ENCODE peak calls at places on chromosome 19, in four cellular contexts. V is COR-L47, C is B cell, P is NCI-H510A. L is an unnamed sample.

GRCh38 chr19:7924651-7925170 is 1.2 kb downstream of the CTXN1 start:
- DNase-seq in V (no peak), C (no peak), P (no peak), L (no peak)

GRCh38 chr19:33280351-33280921 is 21.9 kb downstream of the CEBPA start:
- DNase-seq in V (no peak), C (no peak), P (no peak), L (no peak)

GRCh38 chr19:51029718-51030117 is 3.3 kb upstream of the KLK11 start:
- DNase-seq in V (no peak), C (no peak), P (no peak), L (peak; percentile 77)

GRCh38 chr19:49889687-49890348 is 6.9 kb downstream of the IL4I1 start:
- DNase-seq in V (no peak), C (peak; percentile 90), P (no peak), L (peak; percentile 61)

GRCh38 chr19:51327066-51327985 is 14.6 kb downstream of the VSIG10L start:
- DNase-seq in V (no peak), C (peak; percentile 52), P (no peak), L (no peak)

GRCh38 chr19:11814707-11815050 is 606 bp downstream of the ZNF440 start:
- DNase-seq in V (no peak), C (no peak), P (no peak), L (no peak)

GRCh38 chr19:40103600-40103999 is 12.9 kb upstream of the ZNF780A start:
- DNase-seq in V (no peak), C (no peak), P (no peak), L (no peak)

GRCh38 chr19:38705197-38706019 is 38.9 kb downstream of the CAPN12 start:
- DNase-seq in V (no peak), C (no peak), P (no peak), L (no peak)

GRCh38 chr19:2039082-2039958 is 11.7 kb downstream of the MKNK2 start:
- DNase-seq in V (no peak), C (peak; percentile 31), P (no peak), L (no peak)

GRCh38 chr19:48560095-48560530 is 8.1 kb downstream of the SULT2B1 start:
- DNase-seq in V (no peak), C (no peak), P (no peak), L (no peak)